ENCODE peak calls at places on chromosomes 2 and 18, in five cellular contexts. A is upper lobe of right lung, J is gastrocnemius medialis, B is adrenal gland, T is PC-9. I is an unnamed sample.

GRCh38 chr2:133802366-133802765 is 234.1 kb upstream of the NCKAP5 start:
- DNase-seq in J (no peak), B (no peak), A (no peak), T (no peak), I (no peak)

GRCh38 chr2:240902615-240903041 is 3.5 kb upstream of the CROCC2 start:
- DNase-seq in T (peak), B (no peak), A (no peak), J (no peak), I (no peak)

GRCh38 chr2:42492691-42493467 is 903 bp downstream of the KCNG3 start:
- DNase-seq in T (no peak), A (peak), J (no peak), B (peak), I (no peak)

GRCh38 chr2:178873912-178874311 is 66.7 kb upstream of the TTN start:
- DNase-seq in A (no peak), B (no peak), J (no peak), T (no peak), I (no peak)

GRCh38 chr2:172693529-172694185 is 42.0 kb upstream of the RAPGEF4 start:
- DNase-seq in B (no peak), J (no peak), T (peak), A (no peak), I (no peak)

GRCh38 chr2:79125721-79125985 is 5.4 kb downstream of the REG1A start:
- DNase-seq in A (no peak), J (no peak), B (no peak), T (no peak), I (no peak)

GRCh38 chr2:172106128-172106961 is 3.6 kb upstream of the DLX2 start:
- DNase-seq in A (no peak), J (no peak), B (no peak), T (no peak), I (no peak)

GRCh38 chr2:20314562-20315521 is 35.8 kb downstream of the PUM2 start:
- DNase-seq in B (no peak), T (no peak), J (no peak), A (no peak), I (no peak)

GRCh38 chr2:18896106-18896505 is 306.7 kb upstream of the NT5C1B start:
- DNase-seq in J (no peak), T (no peak), A (no peak), B (no peak), I (no peak)

GRCh38 chr2:37230581-37230980 is 815 bp downstream of the CEBPZ start:
- DNase-seq in B (no peak), J (no peak), A (no peak), T (no peak), I (peak)

GRCh38 chr2:120227111-120227991 is 4.2 kb upstream of the TMEM185B start:
- DNase-seq in B (peak), A (peak), T (no peak), J (peak), I (peak)

GRCh38 chr18:13447621-13448020 is 229.1 kb downstream of the LDLRAD4 start:
- DNase-seq in J (peak), T (no peak), A (no peak), B (peak), I (no peak)

GRCh38 chr18:69845588-69846506 is 101.8 kb downstream of the CD226 start:
- DNase-seq in B (no peak), A (no peak), J (no peak), T (no peak), I (no peak)

GRCh38 chr2:98769784-98770183 is 38.9 kb upstream of the MGAT4A start:
- DNase-seq in J (no peak), B (peak), A (no peak), T (peak), I (no peak)

GRCh38 chr18:54360406-54360805 is 2.7 kb downstream of the C18orf54 start:
- DNase-seq in A (no peak), T (no peak), B (no peak), J (no peak), I (no peak)

GRCh38 chr18:73296686-73297085 is 428.9 kb upstream of the NETO1 start:
- DNase-seq in J (no peak), B (no peak), T (peak), A (no peak), I (no peak)

GRCh38 chr2:132692816-132693215 is 22.8 kb upstream of the LYPD1 start:
- DNase-seq in J (no peak), T (no peak), B (no peak), A (no peak), I (no peak)

GRCh38 chr2:235463893-235464292 is 29.9 kb upstream of the AGAP1 start:
- DNase-seq in J (no peak), T (no peak), B (peak), A (peak), I (no peak)

GRCh38 chr2:189791338-189792042 is 7.2 kb downstream of the PMS1 start:
- DNase-seq in A (no peak), B (no peak), J (no peak), T (no peak), I (no peak)

GRCh38 chr2:218284106-218284811 is 8.0 kb downstream of the TMBIM1 start:
- DNase-seq in T (peak), B (peak), A (no peak), J (peak), I (peak)

GRCh38 chr2:60992985-60993392 is 24.5 kb upstream of the PEX13 start:
- DNase-seq in J (no peak), A (no peak), B (no peak), T (no peak), I (no peak)

GRCh38 chr18:6752200-6752873 is 22.8 kb downstream of the ARHGAP28 start:
- DNase-seq in A (no peak), T (no peak), J (no peak), B (no peak), I (no peak)

GRCh38 chr2:117523267-117523666 is 291.2 kb upstream of the DDX18 start:
- DNase-seq in A (peak), T (peak), J (peak), B (peak), I (peak)

GRCh38 chr2:199439542-199439941 is 18.2 kb downstream of the SATB2 start:
- DNase-seq in B (no peak), T (no peak), A (no peak), J (no peak), I (no peak)

GRCh38 chr2:169232551-169233154 is 129.7 kb downstream of the LRP2 start:
- DNase-seq in A (no peak), B (no peak), T (no peak), J (no peak), I (no peak)

GRCh38 chr18:60096428-60096827 is 196.6 kb downstream of the PMAIP1 start:
- DNase-seq in T (no peak), J (no peak), B (no peak), A (no peak), I (no peak)

GRCh38 chr18:13240060-13240725 is 21.6 kb downstream of the LDLRAD4 start:
- DNase-seq in A (no peak), J (no peak), B (peak), T (no peak), I (no peak)

GRCh38 chr2:109348645-109349554 is 219.9 kb downstream of the SH3RF3 start:
- DNase-seq in A (no peak), J (no peak), B (peak), T (no peak), I (no peak)

GRCh38 chr2:60567919-60568874 is 14.7 kb upstream of the BCL11A start:
- DNase-seq in A (no peak), T (no peak), B (no peak), J (no peak), I (no peak)

GRCh38 chr2:238973038-238973772 is 125.3 kb downstream of the TWIST2 start:
- DNase-seq in J (no peak), A (no peak), B (no peak), T (no peak), I (no peak)

GRCh38 chr2:241771286-241772062 is 5.1 kb upstream of the GAL3ST2 start:
- DNase-seq in J (peak), A (peak), B (peak), T (no peak), I (no peak)

GRCh38 chr18:39909706-39910105 is 2045.3 kb upstream of the PIK3C3 start:
- DNase-seq in T (no peak), A (no peak), J (no peak), B (no peak), I (no peak)

GRCh38 chr18:24009651-24010333 is 4.8 kb upstream of the TTC39C start:
- DNase-seq in A (no peak), J (no peak), B (no peak), T (no peak), I (no peak)
- TF ChIP-seq CTCF in A (no peak), J (no peak), B (no peak), T (no peak), I (no peak)

GRCh38 chr18:3062798-3063563 is 50.0 kb upstream of the LPIN2 start:
- DNase-seq in A (peak), T (peak), B (peak), J (peak), I (peak)
- H3K27ac ChIP-seq in A (no peak), T (no peak), B (no peak), J (no peak), I (no peak)

GRCh38 chr2:205686231-205687017 is 4.1 kb downstream of the NRP2 start:
- DNase-seq in T (no peak), A (no peak), B (peak), J (no peak), I (no peak)
- TF ChIP-seq CTCF in T (no peak), A (no peak), B (no peak), J (no peak), I (no peak)

GRCh38 chr2:29113027-29113686 is 2.1 kb upstream of the CLIP4 start:
- DNase-seq in J (no peak), B (no peak), T (no peak), A (no peak), I (no peak)
- H3K27ac ChIP-seq in J (peak), B (no peak), T (peak), A (peak), I (no peak)

GRCh38 chr2:230805353-230806017 is 59.3 kb upstream of the ITM2C start:
- DNase-seq in A (no peak), B (no peak), J (no peak), T (no peak), I (no peak)
- TF ChIP-seq CTCF in A (no peak), B (no peak), J (no peak), T (no peak), I (no peak)

GRCh38 chr2:167844714-167845530 is 402.5 kb downstream of the STK39 start:
- DNase-seq in B (no peak), A (no peak), T (peak), J (no peak), I (no peak)
- H3K27ac ChIP-seq in B (no peak), A (no peak), T (no peak), J (no peak), I (no peak)

I was measured in RWPE1.